ENCODE peak calls at places on chromosome 1, in five cellular contexts. Q is heart right ventricle, O is cardiac muscle cell, C is GM23248, D is esophagus muscularis mucosa. S is an unnamed sample.
A peak's percentile ranks its signal among the peaks of the same experiment; 100 is the strongest.

GRCh38 chr1:157678721-157679120 is 21.8 kb downstream of the FCRL3 start:
- DNase-seq in Q (no peak), O (no peak), C (no peak), D (no peak), S (no peak)

GRCh38 chr1:32580348-32581017 is 41.3 kb downstream of the ZBTB8A start:
- DNase-seq in Q (no peak), O (no peak), C (no peak), D (no peak), S (no peak)

GRCh38 chr1:201248721-201249559 is 34.4 kb upstream of the PKP1 start:
- DNase-seq in Q (no peak), O (no peak), C (no peak), D (peak; percentile 77), S (no peak)

GRCh38 chr1:77996734-77997133 is 8.0 kb upstream of the DNAJB4 start:
- DNase-seq in Q (no peak), O (no peak), C (no peak), D (no peak), S (no peak)

GRCh38 chr1:173195596-173196088 is 11.5 kb downstream of the TNFSF4 start:
- DNase-seq in Q (no peak), O (no peak), C (no peak), D (no peak), S (no peak)

GRCh38 chr1:222224576-222224975 is 323.3 kb downstream of the HHIPL2 start:
- DNase-seq in Q (no peak), O (no peak), C (peak; percentile 33), D (no peak), S (no peak)

GRCh38 chr1:117658676-117659075 is 52.8 kb downstream of the TENT5C start:
- DNase-seq in Q (no peak), O (no peak), C (no peak), D (no peak), S (no peak)

GRCh38 chr1:64539808-64540207 is 69.9 kb downstream of the CACHD1 start:
- DNase-seq in Q (peak; percentile 58), O (peak; percentile 74), C (peak; percentile 58), D (no peak), S (peak; percentile 71)

GRCh38 chr1:186409091-186409490 is 33.5 kb downstream of the ODR4 start:
- DNase-seq in Q (no peak), O (no peak), C (no peak), D (no peak), S (no peak)

GRCh38 chr1:110053557-110054428 is 16.7 kb downstream of the ALX3 start:
- DNase-seq in Q (peak; percentile 75), O (peak; percentile 65), C (peak; percentile 53), D (no peak), S (peak; percentile 79)

DNA sequence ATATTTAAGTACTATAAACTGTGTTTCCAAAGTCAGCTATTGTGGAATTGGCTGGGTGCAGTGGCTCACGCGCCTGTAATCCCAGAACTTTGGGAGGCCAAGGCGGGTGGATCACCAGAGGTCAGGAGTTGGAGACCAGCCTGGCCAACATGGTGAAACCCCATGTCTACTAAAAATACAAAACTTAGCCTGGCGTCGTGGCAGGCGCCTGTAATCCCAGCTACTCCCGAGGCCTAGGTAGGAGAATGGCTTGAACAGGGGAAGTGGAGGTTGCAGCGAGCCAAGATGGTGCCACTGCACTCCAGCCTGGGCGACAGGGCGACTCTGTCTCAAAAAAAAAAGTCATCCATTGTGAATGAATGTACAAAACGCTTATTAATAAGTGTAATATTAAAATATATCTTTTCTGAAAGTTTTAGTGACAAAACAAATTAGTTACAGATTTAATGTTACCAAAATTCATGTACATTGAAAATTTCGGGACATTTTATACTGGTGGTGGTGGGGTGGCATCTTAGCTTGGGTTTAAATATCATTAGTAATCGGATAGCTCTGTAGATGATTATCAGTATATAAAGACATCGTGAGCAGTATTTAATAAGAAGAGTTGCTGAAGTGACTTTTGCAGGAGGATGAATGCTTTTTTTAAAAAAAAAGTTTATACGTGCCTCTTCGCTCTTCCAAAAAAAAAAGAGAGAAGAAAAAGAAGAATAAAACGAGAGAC is 501 bp upstream of the SRSF11 start:
- DNase-seq in Q (no peak), O (no peak), C (no peak), D (no peak), S (no peak)
- H3K4me3 ChIP-seq in Q (peak overlapping the region; percentile 83), O (peak overlapping the region; percentile 72), C (peak overlapping the region; percentile 95), D (peak overlapping the region; percentile 81), S (peak overlapping the region; percentile 88)

GRCh38 chr1:206584265-206584648 is 28.0 kb downstream of the EIF2D start:
- DNase-seq in Q (no peak), O (no peak), C (no peak), D (no peak), S (no peak)
- H3K4me1 ChIP-seq in Q (no peaks in the 10 kb centered on the region), O (peaks cover 3% of the 10 kb centered on the region), C (peaks cover 20% of the 10 kb centered on the region), D (peaks cover 36% of the 10 kb centered on the region), S (peaks cover 18% of the 10 kb centered on the region)

GRCh38 chr1:143553627-143554026 is 418.2 kb downstream of the FAM72C start:
- DNase-seq in Q (no peak), O (no peak), C (no peak), D (no peak), S (no peak)
- H3K9me3 ChIP-seq in Q (no peaks in the 10 kb centered on the region), O (no peaks in the 10 kb centered on the region), C (no peaks in the 10 kb centered on the region), D (no peaks in the 10 kb centered on the region), S (no peaks in the 10 kb centered on the region)

GRCh38 chr1:162631546-162632233 is 574 bp upstream of the DDR2 start:
- DNase-seq in Q (peak; percentile 19), O (peak; percentile 63), C (peak; percentile 85), D (no peak), S (peak; percentile 83)
- H3K4me3 ChIP-seq in Q (peak overlapping the region; percentile 52), O (peak overlapping the region; percentile 3), C (peak overlapping the region; percentile 100), D (peak overlapping the region; percentile 57), S (peak overlapping the region; percentile 87)

S was measured in adipocyte.